ENCODE peak calls at places on chromosomes 3 and 15, in six cellular contexts. L is thyroid gland; A is CD4-positive, CD25-positive, alpha-beta regulatory T cell; Q is CD8-positive, alpha-beta T cell; E is heart left ventricle; K is uterus. Z is an unnamed sample.

GRCh38 chr3:157542711-157543485 is 39.7 kb upstream of the VEPH1 start:
- DNase-seq in L (peak; percentile 93), A (no peak), Q (no peak), E (peak; percentile 47), K (no peak), Z (peak; percentile 87)

GRCh38 chr3:128321418-128321817 is 145.3 kb downstream of the DNAJB8 start:
- DNase-seq in L (no peak), A (no peak), Q (no peak), E (no peak), K (no peak), Z (no peak)

GRCh38 chr3:129837057-129837631 is 56.4 kb downstream of the TMCC1 start:
- DNase-seq in L (no peak), A (no peak), Q (no peak), E (no peak), K (no peak), Z (no peak)

GRCh38 chr15:62133141-62133540 is 31.9 kb downstream of the C2CD4B start:
- DNase-seq in L (no peak), A (no peak), Q (no peak), E (no peak), K (no peak), Z (no peak)

GRCh38 chr3:172846103-172846561 is 95.6 kb downstream of the ECT2 start:
- DNase-seq in L (no peak), A (no peak), Q (no peak), E (no peak), K (no peak), Z (no peak)

GRCh38 chr3:38084969-38085942 is 46.2 kb downstream of the DLEC1 start:
- DNase-seq in L (no peak), A (no peak), Q (no peak), E (no peak), K (no peak), Z (no peak)

GRCh38 chr3:128343287-128344045 is 123.2 kb downstream of the DNAJB8 start:
- DNase-seq in L (no peak), A (no peak), Q (no peak), E (no peak), K (no peak), Z (peak; percentile 36)

GRCh38 chr3:41169038-41169437 is 30.3 kb upstream of the CTNNB1 start:
- DNase-seq in L (no peak), A (no peak), Q (no peak), E (no peak), K (no peak), Z (no peak)

GRCh38 chr15:39195988-39196486 is 384.8 kb upstream of the THBS1 start:
- DNase-seq in L (no peak), A (no peak), Q (no peak), E (no peak), K (no peak), Z (no peak)

GRCh38 chr3:170811515-170811914 is 58.5 kb downstream of the RPL22L1 start:
- DNase-seq in L (no peak), A (no peak), Q (no peak), E (no peak), K (peak; percentile 49), Z (no peak)

GRCh38 chr3:127699098-127699945 is 26.6 kb downstream of the ABTB1 start:
- DNase-seq in L (no peak), A (no peak), Q (no peak), E (no peak), K (no peak), Z (peak; percentile 29)

GRCh38 chr3:108110965-108111364 is 20.1 kb upstream of the CD47 start:
- DNase-seq in L (no peak), A (no peak), Q (no peak), E (no peak), K (no peak), Z (no peak)

GRCh38 chr3:126245811-126246727 is 65.7 kb upstream of the ALDH1L1 start:
- DNase-seq in L (peak; percentile 63), A (no peak), Q (no peak), E (peak; percentile 40), K (peak; percentile 69), Z (no peak)

GRCh38 chr3:190860531-190860930 is 2.0 kb downstream of the GMNC start:
- DNase-seq in L (no peak), A (no peak), Q (no peak), E (no peak), K (no peak), Z (no peak)

GRCh38 chr3:20344400-20344959 is 158.5 kb upstream of the SGO1 start:
- DNase-seq in L (no peak), A (no peak), Q (no peak), E (no peak), K (no peak), Z (no peak)

GRCh38 chr3:128486692-128487537 is 6.1 kb downstream of the GATA2 start:
- DNase-seq in L (no peak), A (no peak), Q (no peak), E (peak; percentile 54), K (peak; percentile 51), Z (peak; percentile 46)

GRCh38 chr15:77402740-77403379 is 17.0 kb downstream of the PEAK1 start:
- DNase-seq in L (no peak), A (no peak), Q (no peak), E (no peak), K (no peak), Z (no peak)

GRCh38 chr3:72042397-72043211 is 257.7 kb upstream of the PROK2 start:
- DNase-seq in L (peak; percentile 16), A (no peak), Q (no peak), E (no peak), K (no peak), Z (no peak)

GRCh38 chr3:190696777-190697501 is 165.6 kb downstream of the GMNC start:
- DNase-seq in L (no peak), A (no peak), Q (no peak), E (no peak), K (no peak), Z (no peak)

GRCh38 chr15:90234519-90234988 is 545 bp downstream of the GDPGP1 start:
- DNase-seq in L (no peak), A (no peak), Q (no peak), E (no peak), K (no peak), Z (no peak)

GRCh38 chr15:31004220-31004733 is 12.8 kb upstream of the MTMR10 start:
- DNase-seq in L (no peak), A (no peak), Q (no peak), E (peak; percentile 74), K (peak; percentile 30), Z (no peak)

GRCh38 chr3:11465744-11466611 is 177.7 kb downstream of the VGLL4 start:
- DNase-seq in L (no peak), A (no peak), Q (no peak), E (peak; percentile 70), K (peak; percentile 72), Z (no peak)

GRCh38 chr15:27757050-27757449 is 342.1 kb downstream of the OCA2 start:
- DNase-seq in L (no peak), A (no peak), Q (no peak), E (no peak), K (no peak), Z (no peak)

GRCh38 chr3:33032937-33033336 is 64.0 kb downstream of the GLB1 start:
- DNase-seq in L (no peak), A (no peak), Q (no peak), E (no peak), K (no peak), Z (no peak)

GRCh38 chr3:46576386-46576785 is 10.3 kb upstream of the LRRC2 start:
- DNase-seq in L (no peak), A (no peak), Q (no peak), E (no peak), K (no peak), Z (no peak)

GRCh38 chr3:71885001-71885400 is 100.1 kb upstream of the PROK2 start:
- DNase-seq in L (no peak), A (no peak), Q (no peak), E (no peak), K (no peak), Z (no peak)

GRCh38 chr15:55587321-55588069 is 650 bp downstream of the PYGO1 start:
- DNase-seq in L (peak; percentile 26), A (no peak), Q (no peak), E (no peak), K (peak; percentile 27), Z (peak; percentile 55)

DNA sequence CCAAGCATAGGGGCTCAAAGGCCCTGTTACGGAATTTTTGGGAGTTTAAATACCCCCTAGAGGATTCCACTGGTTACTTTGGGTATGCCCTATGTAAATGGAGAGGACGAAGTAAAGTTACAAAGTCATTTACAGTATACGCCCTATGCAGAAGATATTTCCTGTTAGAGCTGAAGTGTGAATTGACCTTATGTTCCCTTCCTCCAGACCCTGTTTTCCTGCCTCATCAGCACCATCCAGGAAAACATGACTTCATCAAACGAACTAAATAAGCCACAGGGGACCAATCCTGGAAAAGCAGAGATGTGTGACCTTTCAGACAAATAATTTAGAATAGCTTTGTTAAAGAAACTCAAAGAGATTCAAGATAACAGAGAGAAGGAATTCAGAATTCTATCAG is 177.4 kb downstream of the SQOR start:
- DNase-seq in L (no peak), A (no peak), Q (no peak), E (no peak), K (no peak), Z (no peak)
- H3K27ac ChIP-seq in L (no peak overlapping the region), A (no peak overlapping the region), Q (no peak overlapping the region), E (no peak overlapping the region), K (no peak overlapping the region), Z (no peak overlapping the region)

GRCh38 chr3:103653996-103654395 is 1219.2 kb downstream of the ZPLD1 start:
- DNase-seq in L (no peak), A (no peak), Q (no peak), E (no peak), K (no peak), Z (no peak)
- H3K4me1 ChIP-seq in L (no peaks in the 10 kb centered on the region), A (no peaks in the 10 kb centered on the region), Q (no peaks in the 10 kb centered on the region), E (no peaks in the 10 kb centered on the region), K (no peaks in the 10 kb centered on the region), Z (no peaks in the 10 kb centered on the region)

DNA sequence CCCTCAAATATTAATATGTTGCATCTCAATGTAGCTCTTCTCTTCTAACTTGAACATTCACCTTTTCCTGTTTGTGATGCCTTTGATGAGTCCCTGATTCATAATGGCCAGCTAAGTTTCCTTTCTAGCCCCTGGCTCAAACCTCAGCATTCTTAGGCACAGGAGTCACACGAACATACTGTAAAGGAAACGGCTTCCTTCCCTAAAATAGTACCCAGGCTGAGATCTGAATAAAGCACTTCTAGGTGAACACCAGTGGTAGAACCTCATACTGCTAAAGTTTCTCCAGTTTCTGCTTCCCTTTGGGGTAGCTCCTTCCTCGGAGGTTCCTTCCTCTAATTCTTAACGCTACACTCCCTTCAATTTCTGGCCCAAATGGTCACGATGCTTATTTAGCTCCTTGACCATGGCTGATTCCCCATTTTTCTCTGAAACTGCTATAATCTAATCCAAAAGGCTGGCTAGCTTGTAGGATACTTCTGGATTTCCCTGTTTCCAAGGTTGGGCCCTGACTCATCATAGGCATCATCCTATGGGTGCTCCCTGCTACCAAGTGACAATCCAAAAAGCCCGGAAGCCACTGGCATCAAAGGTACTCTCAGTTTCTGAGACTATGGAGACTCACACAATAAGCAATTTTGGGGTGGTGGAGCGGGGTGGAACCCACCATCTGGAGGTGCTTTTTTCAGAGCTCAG is 2.4 kb downstream of the ANAPC13 start:
- DNase-seq in L (no peak), A (no peak), Q (no peak), E (no peak), K (no peak), Z (no peak)
- H3K36me3 ChIP-seq in L (peaks cover 12% of the 10 kb centered on the region), A (peaks cover 37% of the 10 kb centered on the region), Q (peaks cover 32% of the 10 kb centered on the region), E (no peaks in the 10 kb centered on the region), K (no peaks in the 10 kb centered on the region), Z (peaks cover 41% of the 10 kb centered on the region)

DNA sequence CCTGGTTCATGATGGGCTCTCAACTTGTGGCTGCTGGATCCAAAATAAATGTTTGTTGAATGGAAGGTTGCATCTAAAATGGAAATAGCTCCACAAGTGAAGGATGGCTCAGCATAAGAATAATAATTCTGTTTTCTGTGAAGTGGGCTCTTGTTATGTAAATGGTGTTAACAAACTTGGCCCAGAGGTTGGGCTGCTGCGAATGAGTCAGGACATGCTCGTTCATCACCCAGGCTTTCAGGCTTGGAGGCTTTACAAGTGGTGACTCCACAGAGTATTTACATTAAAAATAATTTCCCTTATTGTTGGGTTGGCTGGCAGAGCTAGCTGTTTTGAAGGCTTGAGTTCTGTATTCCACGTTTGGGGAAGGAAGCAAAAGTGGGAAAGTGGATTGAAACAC is 60.5 kb downstream of the ITGB5 start:
- DNase-seq in L (no peak), A (no peak), Q (no peak), E (no peak), K (peak; percentile 65), Z (no peak)
- H3K27ac ChIP-seq in L (no peak overlapping the region), A (no peak overlapping the region), Q (no peak overlapping the region), E (no peak overlapping the region), K (peak overlapping the region; percentile 29), Z (no peak overlapping the region)

Z was measured in lower lobe of right lung.